ENCODE peak calls at places on chromosomes 13 and 19, in ten cellular contexts. Z is T-helper 1 cell; B is nucleus accumbens; Q is cerebellar nuclear complex; U is HEK293T; C is osteocyte; N is stimulated activated CD8-positive, alpha-beta memory T cell treated with anti-CD3 and anti-CD28 coated beads, Interleukin-4, amount 100 ng/mL, for 24 hours; T is HAP-1; V is activated naive CD8-positive, alpha-beta T cell treated with anti-CD3 and anti-CD28 coated beads, Interleukin-2, amount 10 ng/mL, durations not matched to agents 7 days and 5 days; O is ascending aorta. F is an unnamed sample.
A peak's percentile ranks its signal among the peaks of the same experiment; 100 is the strongest.

GRCh38 chr19:38359242-38360021 is 14.9 kb upstream of the PSMD8 start:
- DNase-seq in Z (no peak), B (no peak), Q (no peak), U (no peak), C (no peak), N (no peak), T (no peak), V (no peak), O (no peak), F (no peak)

GRCh38 chr19:10736916-10737551 is 19.2 kb downstream of the DNM2 start:
- DNase-seq in Z (no peak), B (no peak), Q (no peak), U (no peak), C (no peak), N (no peak), T (no peak), V (no peak), O (no peak), F (no peak)

GRCh38 chr13:95530178-95530577 is 22.3 kb upstream of the CLDN10 start:
- DNase-seq in Z (no peak), B (no peak), Q (no peak), U (no peak), C (no peak), N (no peak), T (no peak), V (no peak), O (no peak), F (no peak)

GRCh38 chr19:45852145-45852750 is 10.7 kb downstream of the SYMPK start:
- DNase-seq in Z (no peak), B (no peak), Q (no peak), U (no peak), C (no peak), N (no peak), T (no peak), V (no peak), O (no peak), F (no peak)

GRCh38 chr13:111206148-111206547 is 91.0 kb downstream of the ARHGEF7 start:
- DNase-seq in Z (no peak), B (no peak), Q (no peak), U (no peak), C (no peak), N (no peak), T (no peak), V (no peak), O (no peak), F (no peak)

GRCh38 chr19:13869324-13869723 is 7.6 kb upstream of the NANOS3 start:
- DNase-seq in Z (no peak), B (no peak), Q (no peak), U (no peak), C (no peak), N (no peak), T (no peak), V (no peak), O (no peak), F (no peak)

GRCh38 chr13:72403396-72404010 is 323.9 kb downstream of the MZT1 start:
- DNase-seq in Z (no peak), B (no peak), Q (no peak), U (no peak), C (no peak), N (no peak), T (no peak), V (no peak), O (no peak), F (no peak)

GRCh38 chr19:6788896-6789295 is 16.4 kb downstream of the VAV1 start:
- DNase-seq in Z (no peak), B (no peak), Q (no peak), U (no peak), C (no peak), N (no peak), T (no peak), V (no peak), O (no peak), F (no peak)

GRCh38 chr19:10568826-10569651 is at the start of gene CDKN2D:
- DNase-seq in Z (peak; percentile 99), B (peak; percentile 95), Q (peak; percentile 94), U (peak; percentile 83), C (peak; percentile 100), N (peak; percentile 100), T (peak; percentile 95), V (peak; percentile 100), O (peak; percentile 99), F (peak; percentile 99)

GRCh38 chr13:101127741-101128353 is 288.5 kb downstream of the NALCN start:
- DNase-seq in Z (no peak), B (no peak), Q (no peak), U (peak; percentile 23), C (no peak), N (no peak), T (peak; percentile 63), V (no peak), O (no peak), F (no peak)

GRCh38 chr13:74153316-74153715 is 19.1 kb upstream of the KLF12 start:
- DNase-seq in Z (no peak), B (no peak), Q (no peak), U (no peak), C (no peak), N (no peak), T (no peak), V (no peak), O (no peak), F (no peak)

GRCh38 chr19:6068711-6069110 is 41.6 kb downstream of the RFX2 start:
- DNase-seq in Z (no peak), B (no peak), Q (no peak), U (no peak), C (no peak), N (no peak), T (no peak), V (no peak), O (no peak), F (peak; percentile 29)

GRCh38 chr19:4172861-4173473 is 9.4 kb downstream of the SIRT6 start:
- DNase-seq in Z (peak; percentile 51), B (peak; percentile 8), Q (no peak), U (peak; percentile 77), C (peak; percentile 93), N (peak; percentile 51), T (peak; percentile 27), V (peak; percentile 90), O (no peak), F (no peak)

GRCh38 chr13:111954681-111955411 is 112.1 kb upstream of the SOX1 start:
- DNase-seq in Z (no peak), B (no peak), Q (no peak), U (no peak), C (no peak), N (no peak), T (no peak), V (no peak), O (no peak), F (peak; percentile 37)

GRCh38 chr19:932647-933552 is 7.1 kb downstream of the ARID3A start:
- DNase-seq in Z (no peak), B (no peak), Q (peak; percentile 20), U (no peak), C (peak; percentile 98), N (no peak), T (no peak), V (peak; percentile 67), O (no peak), F (no peak)

GRCh38 chr13:94558721-94559120 is 37.2 kb downstream of the TGDS start:
- DNase-seq in Z (no peak), B (no peak), Q (no peak), U (no peak), C (no peak), N (no peak), T (no peak), V (peak; percentile 41), O (no peak), F (no peak)

GRCh38 chr13:104571161-104571889 is 1505.1 kb upstream of the SLC10A2 start:
- DNase-seq in Z (no peak), B (peak; percentile 32), Q (no peak), U (peak; percentile 30), C (peak; percentile 89), N (no peak), T (no peak), V (no peak), O (peak; percentile 43), F (peak; percentile 90)

F was measured in vagina.